ENCODE peak calls at places on chromosomes 5 and 9, in four cellular contexts. G is HT-29; I is GM04504; P is activated T-cell treated with anti-CD3 and anti-CD28 coated beads, Interleukin-2, amount 50 U/mL, for 72 hours. J is an unnamed sample.

GRCh38 chr9:90870646-90871326 is 69.2 kb downstream of the SYK start:
- DNase-seq in G (peak), I (no peak), P (peak), J (peak)

GRCh38 chr5:136047858-136048257 is 19.1 kb downstream of the TGFBI start:
- DNase-seq in G (no peak), I (no peak), P (no peak), J (no peak)

GRCh38 chr5:171316258-171317121 is 7.4 kb downstream of the TLX3 start:
- DNase-seq in G (no peak), I (no peak), P (no peak), J (no peak)

GRCh38 chr9:115133649-115134048 is 15.7 kb upstream of the TNC start:
- DNase-seq in G (no peak), I (peak), P (no peak), J (no peak)

GRCh38 chr5:171309526-171310333 is 682 bp downstream of the TLX3 start:
- DNase-seq in G (no peak), I (no peak), P (peak), J (no peak)

GRCh38 chr9:117720555-117720954 is 16.4 kb downstream of the TLR4 start:
- DNase-seq in G (no peak), I (peak), P (no peak), J (no peak)

GRCh38 chr5:135486679-135487395 is 34.7 kb upstream of the TIFAB start:
- DNase-seq in G (no peak), I (no peak), P (no peak), J (no peak)

GRCh38 chr9:121698627-121699270 is 47.3 kb downstream of the DAB2IP start:
- DNase-seq in G (no peak), I (no peak), P (peak), J (peak)